ENCODE peak calls at places on chromosomes 3 and 15, in six cellular contexts. W is NCI-H460, Z is left ventricle myocardium superior, H is HFFc6, D is foreskin fibroblast, P is activated T-cell treated with anti-CD3 and anti-CD28 coated beads for 1 hour. R is an unnamed sample.

GRCh38 chr15:38941399-38941953 is 376.9 kb upstream of the RASGRP1 start:
- DNase-seq in W (no peak), Z (no peak), H (peak), D (peak), P (no peak), R (peak)

GRCh38 chr3:19543212-19543841 is 390.7 kb downstream of the EFHB start:
- DNase-seq in W (peak), Z (no peak), H (no peak), D (no peak), P (no peak), R (no peak)

GRCh38 chr3:145698749-145699148 is 462.2 kb downstream of the PLOD2 start:
- DNase-seq in W (no peak), Z (no peak), H (no peak), D (no peak), P (no peak), R (no peak)

GRCh38 chr3:48088749-48089466 is 72.7 kb upstream of the MAP4 start:
- DNase-seq in W (peak), Z (peak), H (peak), D (peak), P (peak), R (peak)

GRCh38 chr3:148190441-148190990 is 507.2 kb upstream of the AGTR1 start:
- DNase-seq in W (no peak), Z (no peak), H (no peak), D (no peak), P (no peak), R (no peak)

GRCh38 chr3:82078246-82078645 is 316.8 kb upstream of the GBE1 start:
- DNase-seq in W (no peak), Z (no peak), H (no peak), D (no peak), P (no peak), R (no peak)

GRCh38 chr15:77064118-77064517 is 6.8 kb downstream of the TSPAN3 start:
- DNase-seq in W (no peak), Z (no peak), H (no peak), D (no peak), P (no peak), R (no peak)

GRCh38 chr3:179973024-179973423 is 63.7 kb downstream of the PEX5L start:
- DNase-seq in W (no peak), Z (no peak), H (no peak), D (no peak), P (no peak), R (no peak)

GRCh38 chr3:73719877-73720276 is 95.1 kb upstream of the PDZRN3 start:
- DNase-seq in W (no peak), Z (peak), H (no peak), D (peak), P (no peak), R (no peak)

GRCh38 chr15:73239564-73240208 is 129.1 kb downstream of the HCN4 start:
- DNase-seq in W (no peak), Z (no peak), H (no peak), D (no peak), P (no peak), R (no peak)

GRCh38 chr3:18111702-18112311 is 313.3 kb downstream of the SATB1 start:
- DNase-seq in W (peak), Z (peak), H (no peak), D (no peak), P (no peak), R (no peak)

GRCh38 chr3:17518189-17519059 is 224.0 kb downstream of the TBC1D5 start:
- DNase-seq in W (no peak), Z (no peak), H (no peak), D (no peak), P (no peak), R (no peak)

GRCh38 chr15:70096215-70096974 is 1.3 kb downstream of the TLE3 start:
- DNase-seq in W (peak), Z (peak), H (no peak), D (peak), P (peak), R (no peak)

GRCh38 chr3:145767909-145768308 is 393.1 kb downstream of the PLOD2 start:
- DNase-seq in W (no peak), Z (no peak), H (no peak), D (no peak), P (no peak), R (no peak)

GRCh38 chr3:14432996-14433572 is 30.7 kb downstream of the SLC6A6 start:
- DNase-seq in W (no peak), Z (no peak), H (no peak), D (no peak), P (no peak), R (no peak)

GRCh38 chr3:189683576-189684255 is 52.5 kb downstream of the TP63 start:
- DNase-seq in W (no peak), Z (no peak), H (no peak), D (no peak), P (no peak), R (no peak)

GRCh38 chr3:193665370-193665989 is 72.5 kb downstream of the OPA1 start:
- DNase-seq in W (no peak), Z (no peak), H (peak), D (no peak), P (no peak), R (peak)

GRCh38 chr3:52859686-52860423 is 25.0 kb upstream of the MUSTN1 start:
- DNase-seq in W (no peak), Z (no peak), H (no peak), D (no peak), P (no peak), R (no peak)

GRCh38 chr15:74200871-74201419 is 1.6 kb downstream of the STRA6 start:
- DNase-seq in W (no peak), Z (peak), H (no peak), D (peak), P (no peak), R (no peak)

GRCh38 chr15:74365619-74366445 is 1.6 kb downstream of the CYP11A1 start:
- DNase-seq in W (no peak), Z (peak), H (peak), D (peak), P (no peak), R (peak)

GRCh38 chr15:74907277-74907870 is 723 bp upstream of the FAM219B start:
- DNase-seq in W (no peak), Z (no peak), H (no peak), D (no peak), P (no peak), R (no peak)

GRCh38 chr3:23720885-23721284 is 84.9 kb upstream of the UBE2E1 start:
- DNase-seq in W (no peak), Z (no peak), H (no peak), D (no peak), P (no peak), R (no peak)

GRCh38 chr15:68730491-68731317 is 90.0 kb downstream of the ANP32A start:
- DNase-seq in W (peak), Z (peak), H (peak), D (peak), P (no peak), R (peak)

GRCh38 chr3:170585008-170585936 is 603 bp downstream of the SLC7A14 start:
- DNase-seq in W (no peak), Z (no peak), H (no peak), D (no peak), P (no peak), R (no peak)

GRCh38 chr15:39785139-39785538 is 2.5 kb upstream of the FSIP1 start:
- DNase-seq in W (no peak), Z (no peak), H (no peak), D (no peak), P (no peak), R (no peak)

GRCh38 chr3:70861855-70862254 is 549.4 kb upstream of the MDFIC2 start:
- DNase-seq in W (no peak), Z (no peak), H (peak), D (peak), P (no peak), R (peak)

GRCh38 chr3:112759210-112759609 is 87.5 kb downstream of the CD200R1L start:
- DNase-seq in W (no peak), Z (no peak), H (no peak), D (no peak), P (no peak), R (no peak)

GRCh38 chr3:64011685-64012084 is 11.6 kb downstream of the PSMD6 start:
- DNase-seq in W (no peak), Z (no peak), H (peak), D (peak), P (no peak), R (no peak)

GRCh38 chr15:46442196-46442595 is 807.4 kb downstream of the SQOR start:
- DNase-seq in W (no peak), Z (no peak), H (peak), D (peak), P (no peak), R (peak)

GRCh38 chr15:74882528-74882927 is 7.3 kb upstream of the MPI start:
- DNase-seq in W (no peak), Z (no peak), H (no peak), D (no peak), P (no peak), R (no peak)

GRCh38 chr3:62167566-62168262 is 205.6 kb downstream of the FEZF2 start:
- DNase-seq in W (no peak), Z (peak), H (no peak), D (peak), P (no peak), R (no peak)

GRCh38 chr3:112374334-112374734 is 41.4 kb downstream of the CD200 start:
- DNase-seq in W (no peak), Z (no peak), H (no peak), D (no peak), P (no peak), R (no peak)

GRCh38 chr15:66832679-66833078 is 130.6 kb downstream of the SMAD6 start:
- DNase-seq in W (no peak), Z (no peak), H (peak), D (peak), P (no peak), R (no peak)

GRCh38 chr3:120682095-120682681 is at the start of gene HGD:
- DNase-seq in W (no peak), Z (no peak), H (no peak), D (no peak), P (no peak), R (peak)

GRCh38 chr3:123140591-123140990 is 61.2 kb upstream of the SEC22A start:
- DNase-seq in W (no peak), Z (no peak), H (no peak), D (no peak), P (no peak), R (no peak)

GRCh38 chr15:23897091-23897490 is 210.0 kb upstream of the NDN start:
- DNase-seq in W (no peak), Z (no peak), H (no peak), D (no peak), P (no peak), R (no peak)